ENCODE peak calls at places on chromosomes 13 and 19, in six cellular contexts. G, X, A, K, P and J are unnamed samples.

GRCh38 chr13:104571161-104571889 is 1505.1 kb upstream of the SLC10A2 start:
- DNase-seq in K (peak), G (no peak), P (peak), X (peak), A (no peak), J (peak)

GRCh38 chr13:30559274-30559673 is 58.4 kb upstream of the USPL1 start:
- DNase-seq in A (no peak), G (no peak), P (peak), X (no peak), K (no peak), J (no peak)

GRCh38 chr13:95660981-95661581 is 15.9 kb upstream of the DNAJC3 start:
- DNase-seq in X (no peak), G (no peak), P (peak), A (no peak), K (peak), J (no peak)

GRCh38 chr13:75705395-75705794 is 69.3 kb downstream of the LMO7 start:
- DNase-seq in X (no peak), P (no peak), G (no peak), A (no peak), K (peak), J (no peak)

GRCh38 chr13:92297971-92298942 is 899.8 kb downstream of the GPC5 start:
- DNase-seq in P (no peak), X (no peak), A (no peak), K (no peak), G (peak), J (no peak)

GRCh38 chr13:25756916-25757315 is 294.9 kb downstream of the SHISA2 start:
- DNase-seq in X (no peak), G (no peak), P (peak), A (no peak), K (no peak), J (no peak)

GRCh38 chr13:20465218-20465879 is 60.3 kb downstream of the CRYL1 start:
- DNase-seq in X (no peak), K (peak), A (no peak), G (no peak), P (no peak), J (no peak)

GRCh38 chr13:33723772-33724435 is 94.0 kb upstream of the RFC3 start:
- DNase-seq in A (peak), X (peak), P (peak), G (peak), K (peak), J (peak)

GRCh38 chr19:51258165-51258564 is 7.3 kb downstream of the SIGLECL1 start:
- DNase-seq in X (no peak), P (no peak), A (no peak), K (no peak), G (no peak), J (no peak)

GRCh38 chr19:2084993-2085720 is 11.0 kb downstream of the MOB3A start:
- DNase-seq in A (peak), P (no peak), X (peak), K (peak), G (peak), J (no peak)

GRCh38 chr19:4811328-4812131 is 20.0 kb downstream of the TICAM1 start:
- DNase-seq in G (peak), A (peak), K (peak), X (peak), P (peak), J (peak)

GRCh38 chr19:2049741-2050348 is 1.2 kb downstream of the MKNK2 start:
- DNase-seq in A (peak), X (peak), G (peak), K (peak), P (peak), J (peak)

GRCh38 chr19:50414850-50415660 is 3.7 kb upstream of the SPIB start:
- DNase-seq in G (peak), X (peak), P (peak), K (peak), A (peak), J (peak)

GRCh38 chr19:2083174-2083854 is 12.8 kb downstream of the MOB3A start:
- DNase-seq in K (no peak), A (peak), X (peak), G (no peak), P (no peak), J (no peak)

GRCh38 chr13:23609414-23610186 is 39.4 kb downstream of the TNFRSF19 start:
- DNase-seq in K (peak), G (no peak), X (no peak), A (no peak), P (no peak), J (peak)

GRCh38 chr19:58519087-58519354 is 589 bp downstream of the ZBTB45 start:
- DNase-seq in P (peak), A (peak), K (peak), X (peak), G (peak), J (peak)

GRCh38 chr13:42883771-42884170 is 102.4 kb downstream of the FAM216B start:
- DNase-seq in K (peak), P (peak), X (no peak), G (no peak), A (no peak), J (peak)

GRCh38 chr13:21849323-21849722 is 178.4 kb downstream of the FGF9 start:
- DNase-seq in P (peak), A (no peak), G (no peak), K (peak), X (no peak), J (peak)

GRCh38 chr13:50244913-50245574 is 229.8 kb downstream of the KCNRG start:
- DNase-seq in X (no peak), A (no peak), K (peak), P (no peak), G (no peak), J (no peak)

GRCh38 chr13:60261432-60262351 is 98.0 kb upstream of the DIAPH3 start:
- DNase-seq in G (no peak), P (peak), X (no peak), A (no peak), K (peak), J (no peak)

GRCh38 chr13:92716749-92717148 is 509.9 kb upstream of the GPC6 start:
- DNase-seq in K (peak), A (no peak), G (no peak), P (no peak), X (no peak), J (no peak)

GRCh38 chr19:15257782-15258181 is 25.5 kb upstream of the EPHX3 start:
- DNase-seq in K (no peak), G (no peak), A (no peak), X (no peak), P (no peak), J (no peak)

GRCh38 chr19:15259900-15260299 is 27.7 kb upstream of the EPHX3 start:
- DNase-seq in A (no peak), G (no peak), K (no peak), P (no peak), X (no peak), J (peak)

GRCh38 chr19:15263361-15263985 is 31.2 kb upstream of the EPHX3 start:
- DNase-seq in X (no peak), P (no peak), A (no peak), K (no peak), G (no peak), J (no peak)

GRCh38 chr19:15262011-15262410 is 29.8 kb upstream of the EPHX3 start:
- DNase-seq in X (no peak), A (no peak), P (no peak), K (no peak), G (no peak), J (no peak)

DNA sequence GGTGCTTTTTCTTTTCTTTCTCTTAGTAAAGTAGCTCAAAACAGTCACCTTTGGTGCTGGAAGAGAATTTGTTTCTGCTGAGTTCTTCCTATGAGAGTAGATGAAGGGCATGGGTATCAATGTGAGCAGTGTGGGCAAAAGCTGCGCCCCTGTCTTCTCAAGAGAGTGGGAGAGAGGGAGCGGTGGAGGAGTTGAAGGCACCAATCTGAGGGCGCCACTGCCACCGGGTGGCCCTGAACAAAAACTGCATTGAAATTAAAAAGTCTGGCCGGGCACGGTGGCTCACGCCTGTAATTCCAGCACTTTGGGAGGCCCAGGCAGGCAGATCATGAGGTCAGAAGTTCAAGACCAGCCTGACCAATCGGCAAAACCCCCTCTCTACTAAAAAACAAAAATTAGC is 28.7 kb upstream of the EPHX3 start:
- DNase-seq in X (no peak), P (no peak), A (no peak), K (no peak), G (no peak), J (no peak)
- TF ChIP-seq CTCF in X (no peak), P (peak), A (no peak), K (peak), G (peak), J (no peak)

DNA sequence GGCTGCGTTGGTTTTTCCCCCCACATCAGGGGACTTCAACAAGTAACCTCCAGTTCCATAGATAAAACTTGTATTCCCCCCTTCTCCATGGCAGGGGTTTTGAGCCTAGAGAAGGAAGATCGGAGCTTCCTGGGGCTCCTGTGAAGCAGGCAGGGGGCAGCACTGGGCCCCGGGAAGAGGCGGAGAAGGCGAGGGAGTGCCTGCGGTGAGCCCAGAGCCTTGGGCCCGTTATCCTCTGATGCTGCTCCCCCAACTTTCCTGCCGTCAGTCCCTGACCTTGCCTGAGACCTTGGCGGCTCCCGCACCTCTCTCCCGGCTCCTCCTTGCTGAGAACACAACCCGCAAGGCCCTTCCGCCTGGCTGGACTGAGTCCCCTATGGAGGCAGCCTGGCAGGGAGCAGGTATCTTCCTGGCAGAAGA is 2.5 kb downstream of the LIPE start:
- DNase-seq in X (peak), G (peak), A (no peak), K (no peak), P (no peak), J (no peak)
- TF ChIP-seq CTCF in X (no peak), G (no peak), A (no peak), K (no peak), P (peak), J (peak)

DNA sequence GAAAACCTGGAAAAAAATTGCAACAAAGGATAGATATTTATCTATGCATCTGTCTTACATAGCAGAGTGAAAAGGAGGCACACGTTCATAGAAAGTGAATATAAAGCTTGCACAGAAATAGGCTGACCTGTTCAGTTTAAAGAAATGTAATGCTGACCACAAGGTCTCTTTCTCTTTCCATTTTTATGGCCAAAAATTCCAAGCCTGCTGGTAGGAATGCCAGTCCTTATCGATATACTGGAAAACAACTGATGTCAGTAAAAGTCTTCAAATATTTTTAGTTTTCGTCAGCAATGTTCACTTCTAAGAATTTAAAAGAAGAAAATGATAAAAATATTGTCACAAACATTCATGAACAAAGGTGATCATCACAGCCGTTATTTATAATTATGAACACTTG is 59.0 kb upstream of the MCF2L start:
- DNase-seq in K (no peak), G (no peak), P (no peak), A (no peak), X (no peak), J (no peak)
- TF ChIP-seq CTCF in K (no peak), G (no peak), P (peak), A (no peak), X (no peak), J (no peak)

DNA sequence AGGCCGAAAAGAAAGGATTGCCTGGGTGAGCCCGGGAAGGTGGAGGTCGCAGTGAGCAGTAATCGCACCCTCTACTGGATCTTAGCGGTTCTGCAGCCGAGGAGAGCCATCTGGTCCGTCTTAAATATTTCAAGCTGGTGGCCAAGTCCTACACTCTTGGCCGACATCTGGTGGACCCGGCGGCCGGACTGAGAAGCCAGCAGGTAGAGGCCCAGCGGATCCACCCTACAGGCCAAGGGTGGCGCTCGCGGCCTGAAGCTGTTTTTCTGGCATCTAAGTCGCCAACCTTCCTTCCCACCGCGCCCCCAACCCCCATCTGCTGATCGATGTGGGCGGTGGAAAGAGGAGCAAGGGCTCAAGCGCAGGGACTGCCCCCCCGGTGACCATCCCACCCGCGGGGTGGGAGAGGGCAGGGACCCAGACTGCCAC is 46.5 kb upstream of the ZNF730 start:
- DNase-seq in K (peak), P (no peak), G (no peak), X (peak), A (no peak), J (no peak)
- TF ChIP-seq CTCF in K (peak), P (peak), G (peak), X (peak), A (no peak), J (no peak)

DNA sequence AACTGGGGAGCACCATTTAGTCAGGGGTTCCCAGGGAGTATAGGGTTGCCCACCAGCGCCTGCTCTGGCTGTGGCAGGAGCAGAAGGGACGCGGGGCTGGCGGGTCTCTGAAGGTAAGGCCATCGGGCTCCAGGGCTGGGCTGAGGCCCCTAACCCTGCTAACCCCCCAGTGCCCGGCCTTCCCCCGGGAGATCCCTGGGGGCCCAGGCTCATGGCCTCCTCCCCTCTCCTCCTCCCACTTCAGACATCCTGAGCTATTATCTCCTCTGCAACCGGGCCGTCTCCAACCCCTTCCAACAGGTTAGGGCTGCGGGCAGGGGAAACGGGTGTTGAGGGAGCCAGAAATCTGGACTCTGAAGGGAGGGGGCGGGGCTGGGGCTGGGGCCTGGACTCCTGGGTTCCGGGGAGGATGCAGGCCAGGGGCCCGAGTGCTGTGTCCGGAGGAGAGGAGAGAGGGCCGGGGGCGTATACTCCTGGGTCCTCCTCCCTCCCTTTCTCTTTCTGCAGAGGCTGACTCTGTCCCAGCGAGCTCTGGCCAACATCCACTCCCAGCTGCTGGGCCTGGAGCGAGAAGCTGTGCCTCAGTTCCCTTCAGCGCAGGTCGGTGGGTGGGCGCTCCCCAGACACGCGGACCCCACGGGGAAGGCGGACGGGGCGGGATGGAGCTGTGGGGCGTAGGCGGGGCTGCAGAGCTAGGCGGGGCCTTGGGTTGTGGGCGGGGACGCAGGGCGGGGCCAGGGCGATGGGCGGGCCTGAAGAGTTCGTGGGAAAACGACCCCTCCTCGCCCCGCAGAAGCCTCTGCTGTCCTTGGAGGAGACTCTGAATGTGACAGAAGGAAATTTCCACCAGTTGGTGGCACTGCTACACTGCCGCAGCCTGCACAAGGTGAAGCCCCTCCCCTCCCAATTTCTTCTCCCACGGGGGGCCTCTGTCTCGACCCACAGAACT is 15.3 kb downstream of the TTYH1 start:
- DNase-seq in G (no peak), X (no peak), K (peak), P (peak), A (no peak), J (peak)
- TF ChIP-seq CTCF in G (no peak), X (no peak), K (peak), P (peak), A (no peak), J (peak)

GRCh38 chr19:18470153-18470552 is 32.2 kb upstream of the ISYNA1 start:
- DNase-seq in A (no peak), K (no peak), X (peak), G (no peak), P (peak), J (peak)
- TF ChIP-seq CTCF in A (no peak), K (peak), X (no peak), G (peak), P (peak), J (peak)

DNA sequence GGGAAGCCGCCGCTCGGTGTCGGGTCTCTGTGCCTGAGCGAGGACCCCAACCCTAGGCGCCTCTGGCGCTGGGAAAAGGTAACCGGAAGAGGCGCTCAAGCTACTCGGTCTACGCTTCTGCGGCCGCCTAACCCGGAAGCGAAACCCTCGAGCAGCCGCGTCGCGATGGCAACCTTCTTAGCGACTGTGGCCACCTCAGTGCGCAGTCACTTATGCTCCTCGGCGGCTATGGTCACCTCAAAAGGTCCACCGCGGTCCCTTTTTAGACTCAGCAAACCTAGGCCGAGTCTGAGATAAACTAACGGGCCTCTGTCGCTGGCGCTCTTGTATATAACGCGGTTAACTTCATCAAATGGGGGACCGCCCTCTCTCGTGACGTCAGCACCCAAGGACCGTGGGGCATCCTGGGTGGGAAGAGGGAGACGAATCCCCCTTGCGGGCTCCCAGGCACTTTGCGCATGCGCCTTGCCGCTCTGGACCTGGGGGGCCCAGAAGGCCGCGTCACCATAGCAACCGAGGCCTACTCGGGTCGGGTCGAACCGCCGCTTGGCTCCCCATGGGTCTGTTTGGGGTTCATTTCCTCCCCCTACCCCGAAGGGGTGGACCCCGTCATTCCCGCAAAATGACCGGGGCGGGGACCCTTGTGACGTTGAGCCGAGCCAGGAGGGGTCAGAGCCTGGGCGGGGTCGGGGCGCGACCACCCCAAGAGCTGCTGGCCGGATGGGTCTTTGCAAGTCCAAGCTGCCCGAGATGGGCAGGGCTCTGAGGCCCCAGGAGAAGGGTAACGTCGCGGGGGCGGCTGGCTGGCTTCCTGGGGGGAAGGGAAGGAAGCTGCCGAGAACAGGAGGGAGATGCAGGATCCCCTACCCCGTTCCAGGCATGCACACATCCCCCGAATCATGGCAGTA is at the start of gene GTF2F1:
- DNase-seq in A (peak), P (peak), X (peak), K (peak), G (peak), J (peak)
- TF ChIP-seq CTCF in A (no peak), P (no peak), X (no peak), K (peak), G (peak), J (no peak)